ENCODE peak calls at places on chromosomes 4 and X, in nine cellular contexts. B, J, R, M, W, X, A, N and D are unnamed samples.

GRCh38 chr4:62871057-62871456 is 1538.2 kb downstream of the TECRL start:
- DNase-seq in B (no peak), J (no peak), R (no peak), X (no peak), A (no peak), N (no peak), W (no peak), M (no peak), D (no peak)

GRCh38 chrX:29487214-29487613 is 728.1 kb upstream of the MAGEB2 start:
- DNase-seq in X (no peak), M (no peak), J (no peak), B (no peak), W (no peak), N (no peak), A (no peak), R (no peak), D (no peak)

GRCh38 chr4:87555751-87556619 is 26.8 kb upstream of the SPARCL1 start:
- DNase-seq in X (no peak), J (no peak), R (peak), M (no peak), A (no peak), N (no peak), W (no peak), B (no peak), D (no peak)

GRCh38 chrX:45353462-45353861 is 152.8 kb upstream of the DIPK2B start:
- DNase-seq in W (no peak), A (no peak), N (no peak), B (no peak), J (no peak), X (no peak), M (no peak), R (no peak), D (no peak)

GRCh38 chr4:122305853-122306252 is 73.0 kb upstream of the ADAD1 start:
- DNase-seq in J (no peak), N (no peak), R (no peak), W (no peak), M (no peak), B (no peak), X (no peak), A (no peak), D (no peak)

GRCh38 chr4:176671532-176671931 is 121.2 kb downstream of the VEGFC start:
- DNase-seq in W (no peak), R (no peak), X (no peak), J (peak), B (no peak), N (no peak), M (no peak), A (no peak), D (no peak)

GRCh38 chrX:40172169-40172979 is 74.6 kb upstream of the BCOR start:
- DNase-seq in J (no peak), R (peak), B (peak), W (no peak), A (no peak), M (peak), X (no peak), N (no peak), D (no peak)

GRCh38 chr4:90187148-90187884 is 60.1 kb downstream of the CCSER1 start:
- DNase-seq in W (no peak), R (no peak), N (no peak), M (no peak), J (no peak), A (no peak), B (no peak), X (no peak), D (no peak)

GRCh38 chrX:106912864-106913263 is 7.3 kb upstream of the CLDN2 start:
- DNase-seq in M (no peak), N (no peak), W (no peak), B (no peak), A (no peak), J (no peak), X (no peak), R (no peak), D (no peak)

GRCh38 chrX:86579777-86580176 is 431.5 kb downstream of the DACH2 start:
- DNase-seq in A (no peak), B (no peak), R (no peak), X (no peak), W (no peak), M (no peak), N (no peak), J (no peak), D (no peak)

GRCh38 chrX:41761169-41761568 is 37.2 kb downstream of the GPR82 start:
- DNase-seq in W (no peak), A (no peak), R (no peak), J (no peak), M (no peak), B (no peak), X (no peak), N (no peak), D (no peak)

GRCh38 chr4:177728361-177729152 is 286.3 kb upstream of the AGA start:
- DNase-seq in W (peak), A (no peak), R (no peak), X (no peak), B (no peak), N (no peak), J (no peak), M (peak), D (no peak)

GRCh38 chr4:147110968-147111367 is 165.3 kb upstream of the TTC29 start:
- DNase-seq in X (no peak), B (no peak), M (no peak), A (peak), J (no peak), W (no peak), N (no peak), R (peak), D (no peak)

GRCh38 chr4:152165146-152165545 is 370.7 kb downstream of the FBXW7 start:
- DNase-seq in R (no peak), B (no peak), N (no peak), W (no peak), M (no peak), A (no peak), J (no peak), X (no peak), D (no peak)

GRCh38 chrX:106897259-106897658 is 5.9 kb downstream of the RIPPLY1 start:
- DNase-seq in W (no peak), X (no peak), R (no peak), N (no peak), J (no peak), B (no peak), A (no peak), M (no peak), D (no peak)

GRCh38 chr4:87865960-87866598 is 33.3 kb downstream of the MEPE start:
- DNase-seq in J (no peak), X (no peak), N (no peak), W (peak), M (no peak), A (no peak), R (no peak), B (no peak), D (no peak)

GRCh38 chrX:35890699-35891098 is 28.8 kb upstream of the CFAP47 start:
- DNase-seq in B (no peak), X (no peak), N (no peak), W (peak), J (peak), R (no peak), M (peak), A (peak), D (no peak)

GRCh38 chr4:163415668-163416067 is 57.9 kb downstream of the TKTL2 start:
- DNase-seq in B (no peak), A (no peak), X (no peak), W (no peak), M (no peak), J (no peak), R (no peak), N (no peak), D (no peak)

GRCh38 chrX:89053223-89053622 is 306.2 kb downstream of the CPXCR1 start:
- DNase-seq in A (no peak), X (no peak), N (no peak), J (no peak), M (no peak), W (no peak), B (no peak), R (no peak), D (no peak)

GRCh38 chr4:52588771-52589591 is 70.1 kb downstream of the USP46 start:
- DNase-seq in A (no peak), B (no peak), R (peak), J (no peak), W (no peak), N (peak), X (no peak), M (no peak), D (no peak)

GRCh38 chrX:458631-459061 is 71.9 kb upstream of the PPP2R3B start:
- DNase-seq in J (no peak), M (no peak), N (no peak), R (no peak), B (peak), X (no peak), A (no peak), W (no peak), D (no peak)

GRCh38 chr4:127209580-127210095 is 423.1 kb upstream of the INTU start:
- DNase-seq in R (no peak), W (no peak), B (no peak), X (no peak), M (no peak), A (no peak), N (no peak), J (no peak), D (no peak)

GRCh38 chr4:2936773-2937145 is 26.4 kb downstream of the NOP14 start:
- DNase-seq in B (peak), R (no peak), J (peak), M (no peak), W (no peak), N (peak), A (no peak), X (no peak), D (peak)

GRCh38 chrX:118189628-118190027 is 73.0 kb upstream of the KLHL13 start:
- DNase-seq in A (peak), J (no peak), B (no peak), N (no peak), M (no peak), W (no peak), X (no peak), R (no peak), D (no peak)

GRCh38 chr4:91936301-91936700 is 367.5 kb upstream of the GRID2 start:
- DNase-seq in B (no peak), W (no peak), N (no peak), J (no peak), X (no peak), M (no peak), R (no peak), A (no peak), D (no peak)

GRCh38 chr4:6032249-6033244 is 14.3 kb upstream of the C4orf50 start:
- DNase-seq in M (no peak), N (no peak), W (no peak), J (no peak), B (no peak), R (no peak), X (no peak), A (no peak), D (no peak)

GRCh38 chr4:80143305-80143679 is 54.0 kb upstream of the PRDM8 start:
- DNase-seq in X (no peak), M (no peak), R (no peak), J (no peak), A (no peak), W (no peak), N (no peak), B (no peak), D (no peak)

GRCh38 chr4:76074995-76075600 is 589 bp downstream of the ART3 start:
- DNase-seq in A (no peak), M (no peak), R (no peak), J (no peak), B (no peak), X (no peak), W (no peak), N (no peak), D (no peak)

GRCh38 chr4:153233761-153234371 is 29.6 kb downstream of the TRIM2 start:
- DNase-seq in B (peak), M (peak), A (no peak), W (no peak), N (no peak), J (no peak), R (peak), X (no peak), D (no peak)

GRCh38 chr4:147735413-147736301 is 3.8 kb downstream of the ARHGAP10 start:
- DNase-seq in N (no peak), X (no peak), J (no peak), R (peak), W (no peak), M (no peak), B (no peak), A (no peak), D (no peak)

GRCh38 chrX:21698274-21698673 is 40.1 kb upstream of the KLHL34 start:
- DNase-seq in J (no peak), A (no peak), N (no peak), M (no peak), B (no peak), R (no peak), X (no peak), W (no peak), D (no peak)

GRCh38 chrX:3743821-3744439 is 30.5 kb upstream of the PRKX start:
- DNase-seq in J (peak), X (no peak), M (peak), R (no peak), A (no peak), N (no peak), W (no peak), B (no peak), D (no peak)

GRCh38 chrX:129040124-129040523 is 483.2 kb downstream of the SMARCA1 start:
- DNase-seq in N (no peak), W (no peak), X (no peak), J (no peak), M (no peak), A (no peak), B (no peak), R (no peak), D (no peak)
- TF ChIP-seq POLR2AphosphoS5 in N (no peak), W (no peak), X (no peak), J (no peak), M (no peak), A (no peak), B (no peak), R (no peak), D (no peak)

DNA sequence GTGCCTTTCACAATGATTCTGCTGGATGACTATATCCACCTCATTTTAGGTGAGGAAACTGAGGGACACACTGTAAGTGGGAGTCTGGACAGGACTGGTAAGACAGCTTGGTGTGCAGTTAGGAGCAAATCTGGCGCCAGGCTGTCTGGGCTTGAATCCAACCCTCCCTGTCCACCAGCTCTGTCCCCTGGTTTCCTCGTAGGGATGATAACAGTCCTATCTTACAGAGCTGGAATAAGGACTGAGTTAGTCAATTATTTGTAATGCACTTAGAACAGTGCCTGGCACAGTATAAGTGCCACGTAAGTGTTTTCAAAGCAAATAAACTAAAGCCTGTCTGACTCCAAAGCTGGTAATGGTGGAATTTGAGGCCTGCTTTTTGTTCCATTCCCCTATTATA is 101.9 kb downstream of the UCHL1 start:
- DNase-seq in M (no peak), B (no peak), R (no peak), N (no peak), J (peak), X (no peak), A (peak), W (no peak), D (no peak)
- TF ChIP-seq POLR2AphosphoS5 in M (no peak), B (no peak), R (no peak), N (no peak), J (peak), X (no peak), A (no peak), W (no peak), D (no peak)

DNA sequence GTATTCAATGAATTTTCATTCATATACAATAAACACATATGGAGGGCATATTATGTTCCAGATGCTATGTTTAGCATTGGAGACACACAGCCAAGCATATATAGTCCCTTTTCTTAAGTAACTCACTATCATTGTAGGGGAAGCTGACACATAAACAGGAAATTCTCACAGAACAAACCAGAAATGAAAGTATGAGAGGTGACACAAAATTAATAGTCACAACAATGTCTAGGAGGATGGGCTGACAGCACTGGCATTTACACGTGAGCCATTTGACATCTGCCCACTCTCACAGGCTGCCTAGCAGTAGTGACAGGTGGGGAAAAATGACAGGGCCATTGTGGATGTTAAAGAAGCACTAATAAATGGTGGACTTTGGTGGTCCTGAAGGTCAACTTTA is 2.6 kb upstream of the CNOT6L start:
- DNase-seq in M (no peak), N (no peak), X (no peak), W (no peak), J (no peak), R (peak), A (no peak), B (no peak), D (no peak)
- TF ChIP-seq POLR2AphosphoS5 in M (peak), N (no peak), X (no peak), W (no peak), J (peak), R (no peak), A (no peak), B (no peak), D (no peak)

GRCh38 chrX:153971124-153971631 is 440 bp downstream of the HCFC1 start:
- DNase-seq in J (peak), M (peak), X (peak), W (peak), B (peak), R (peak), A (peak), N (peak), D (peak)

GRCh38 chrX:153973127-153974002 is 811 bp downstream of the TMEM187 start:
- DNase-seq in W (peak), B (no peak), X (no peak), R (no peak), J (no peak), A (no peak), N (no peak), M (no peak), D (peak)

GRCh38 chrX:153974003-153974725 is 1.6 kb downstream of the TMEM187 start:
- DNase-seq in X (no peak), M (no peak), R (peak), N (no peak), J (peak), B (no peak), A (no peak), W (no peak), D (peak)

GRCh38 chrX:153971632-153972367 is at the start of gene HCFC1:
- DNase-seq in B (peak), X (peak), W (peak), J (peak), A (peak), N (peak), R (peak), M (peak), D (peak)

GRCh38 chrX:153972368-153973126 is at the start of gene TMEM187:
- DNase-seq in R (peak), A (peak), J (peak), X (peak), W (peak), B (peak), N (peak), M (peak), D (peak)
- TF ChIP-seq POLR2AphosphoS5 in R (peak), A (no peak), J (peak), X (no peak), W (no peak), B (peak), N (peak), M (peak), D (no peak)

GRCh38 chr4:186104114-186104894 is at the start of gene FAM149A:
- DNase-seq in R (no peak), N (no peak), M (peak), J (peak), X (peak), W (no peak), B (peak), A (no peak), D (no peak)
- TF ChIP-seq POLR2AphosphoS5 in R (no peak), N (no peak), M (peak), J (peak), X (no peak), W (no peak), B (no peak), A (no peak), D (no peak)

GRCh38 chrX:47540754-47541538 is 20.1 kb upstream of the ARAF start:
- DNase-seq in N (peak), W (peak), A (peak), J (peak), X (no peak), M (peak), B (peak), R (peak), D (no peak)
- TF ChIP-seq POLR2AphosphoS5 in N (peak), W (no peak), A (peak), J (peak), X (no peak), M (peak), B (peak), R (no peak), D (no peak)